ENCODE peak calls at places on chromosome 21, in eight cellular contexts. Z is uterus, S is Peyer's patch, K is heart left ventricle, G is ovary, U is HCT116, H is stomach, Q is esophagus squamous epithelium. B is an unnamed sample. For H3K36me3, the result is how much of the 10 kb centered on the place peaks cover.

GRCh38 chr21:35039595-35040291 is 9.4 kb downstream of the RUNX1 start:
- DNase-seq in H (no peak), Q (no peak), U (no peak), Z (no peak), G (no peak), S (no peak), K (no peak), B (no peak)

GRCh38 chr21:8991088-8991907 is 1530.1 kb upstream of the TPTE start:
- DNase-seq in Q (no peak), S (no peak), U (no peak), H (no peak), G (no peak), K (no peak), Z (no peak), B (no peak)

GRCh38 chr21:25362375-25363267 is 244.7 kb downstream of the MRPL39 start:
- DNase-seq in U (no peak), K (no peak), H (no peak), Q (no peak), G (no peak), S (no peak), Z (no peak), B (no peak)

GRCh38 chr21:28229811-28230210 is 762.9 kb downstream of the LTN1 start:
- DNase-seq in Q (no peak), S (no peak), Z (no peak), U (no peak), H (no peak), K (no peak), G (no peak), B (no peak)

GRCh38 chr21:46550511-46550941 is 54.4 kb downstream of the S100B start:
- DNase-seq in U (no peak), S (no peak), G (no peak), Q (no peak), K (no peak), Z (no peak), H (peak), B (no peak)

GRCh38 chr21:31665397-31665796 is 5.9 kb downstream of the SOD1 start:
- DNase-seq in G (no peak), Z (no peak), H (no peak), U (no peak), Q (no peak), S (no peak), K (no peak), B (peak)

GRCh38 chr21:42520628-42521253 is 7.1 kb downstream of the SLC37A1 start:
- DNase-seq in Z (no peak), K (no peak), G (no peak), H (no peak), S (no peak), Q (no peak), U (no peak), B (no peak)

GRCh38 chr21:36658926-36659325 is 40.0 kb upstream of the SIM2 start:
- DNase-seq in K (no peak), G (no peak), Z (no peak), U (no peak), Q (no peak), H (no peak), S (no peak), B (no peak)

GRCh38 chr21:17725339-17725738 is 93.8 kb downstream of the C21orf91 start:
- DNase-seq in G (no peak), H (no peak), K (no peak), S (no peak), U (no peak), Z (no peak), Q (no peak), B (no peak)

GRCh38 chr21:34887729-34888568 is 161.2 kb downstream of the RUNX1 start:
- DNase-seq in U (no peak), G (peak), Z (peak), S (peak), H (peak), K (peak), Q (no peak), B (peak)

GRCh38 chr21:15054089-15054488 is 10.7 kb downstream of the NRIP1 start:
- DNase-seq in K (peak), H (no peak), Z (no peak), G (no peak), U (no peak), Q (no peak), S (no peak), B (no peak)

GRCh38 chr21:43835061-43835460 is 30.0 kb upstream of the AGPAT3 start:
- DNase-seq in K (no peak), Z (no peak), Q (no peak), H (no peak), G (no peak), U (no peak), S (no peak), B (no peak)

GRCh38 chr21:35268261-35268660 is 219.2 kb upstream of the RUNX1 start:
- DNase-seq in Q (no peak), U (no peak), K (no peak), G (no peak), Z (no peak), H (no peak), S (no peak), B (no peak)

GRCh38 chr21:46605759-46606426 is 1.0 kb upstream of the S100B start:
- DNase-seq in H (peak), Z (no peak), Q (no peak), K (peak), S (no peak), U (no peak), G (no peak), B (peak)

GRCh38 chr21:34029724-34030528 is 43.5 kb upstream of the MRPS6 start:
- DNase-seq in U (peak), H (peak), Z (peak), Q (no peak), K (peak), S (no peak), G (no peak), B (peak)

GRCh38 chr21:15289896-15290841 is 225.4 kb upstream of the NRIP1 start:
- DNase-seq in G (peak), S (peak), Z (no peak), Q (no peak), H (peak), U (no peak), K (peak), B (peak)

GRCh38 chr21:21101911-21102310 is 103.7 kb downstream of the NCAM2 start:
- DNase-seq in G (no peak), Z (no peak), U (no peak), H (no peak), S (no peak), K (no peak), Q (no peak), B (peak)

GRCh38 chr21:36976882-36977651 is 10.6 kb upstream of the HLCS start:
- DNase-seq in Q (no peak), U (peak), S (no peak), Z (peak), G (no peak), K (no peak), H (no peak), B (no peak)

GRCh38 chr21:16072692-16073091 is 342.9 kb downstream of the USP25 start:
- DNase-seq in U (no peak), K (no peak), S (no peak), Z (peak), H (no peak), Q (no peak), G (no peak), B (no peak)

GRCh38 chr21:46229133-46229922 is 754 bp upstream of the LSS start:
- DNase-seq in K (peak), Z (peak), U (no peak), H (no peak), S (no peak), Q (no peak), G (peak), B (no peak)

GRCh38 chr21:26087223-26087918 is 83.2 kb downstream of the APP start:
- DNase-seq in U (no peak), G (no peak), S (no peak), Z (no peak), K (no peak), H (no peak), Q (no peak), B (no peak)

GRCh38 chr21:36966846-36967657 is 583 bp upstream of the HLCS start:
- DNase-seq in K (peak), U (no peak), Q (no peak), H (no peak), Z (no peak), S (no peak), G (no peak), B (no peak)

GRCh38 chr21:25708467-25709065 is 26.1 kb downstream of the ATP5PF start:
- DNase-seq in G (peak), K (no peak), H (peak), Q (no peak), U (peak), S (no peak), Z (peak), B (peak)

GRCh38 chr21:26513212-26513611 is 59.9 kb downstream of the CYYR1 start:
- DNase-seq in Q (no peak), Z (no peak), G (no peak), K (no peak), S (no peak), H (no peak), U (no peak), B (peak)

GRCh38 chr21:46656820-46657219 is 21.3 kb downstream of the PRMT2 start:
- DNase-seq in U (no peak), S (no peak), H (no peak), K (no peak), Z (no peak), Q (no peak), G (no peak), B (no peak)

GRCh38 chr21:15222711-15223110 is 157.9 kb upstream of the NRIP1 start:
- DNase-seq in K (no peak), Z (no peak), U (peak), H (no peak), G (no peak), S (no peak), Q (no peak), B (no peak)

GRCh38 chr21:46457801-46458314 is 833 bp upstream of the DIP2A start:
- DNase-seq in H (peak), K (peak), Q (no peak), G (peak), Z (no peak), S (no peak), U (peak), B (peak)

GRCh38 chr21:16218682-16219343 is 489.0 kb downstream of the USP25 start:
- DNase-seq in G (no peak), S (no peak), H (no peak), K (no peak), Z (no peak), Q (no peak), U (no peak), B (no peak)

GRCh38 chr21:16590186-16590585 is 860.4 kb downstream of the USP25 start:
- DNase-seq in K (no peak), U (no peak), Q (no peak), G (no peak), H (no peak), S (no peak), Z (no peak), B (no peak)

GRCh38 chr21:15775981-15776380 is 46.2 kb downstream of the USP25 start:
- DNase-seq in H (no peak), S (no peak), Q (no peak), Z (no peak), K (no peak), G (no peak), U (no peak), B (no peak)

GRCh38 chr21:43810505-43811261 is 21.3 kb downstream of the RRP1 start:
- DNase-seq in Z (peak), K (peak), G (peak), H (peak), S (peak), U (peak), Q (no peak), B (peak)

GRCh38 chr21:34340062-34340461 is 23.7 kb upstream of the KCNE2 start:
- DNase-seq in S (no peak), Z (no peak), K (no peak), H (no peak), G (no peak), Q (no peak), U (no peak), B (no peak)

GRCh38 chr21:39313457-39314154 is at the start of gene BRWD1:
- DNase-seq in K (peak), H (peak), U (peak), G (peak), Q (peak), S (peak), Z (peak), B (peak)
- TF ChIP-seq POLR2A in K (peak), H (no peak), U (peak), G (peak), Q (peak), S (peak), Z (peak), B (peak)

GRCh38 chr21:44872568-44873355 is 728 bp downstream of the PTTG1IP start:
- DNase-seq in K (no peak), Z (peak), S (peak), U (no peak), G (peak), H (peak), Q (no peak), B (peak)

GRCh38 chr21:44870748-44871495 is 2.6 kb downstream of the PTTG1IP start:
- DNase-seq in H (peak), K (peak), Z (no peak), S (peak), Q (no peak), U (peak), G (no peak), B (peak)

GRCh38 chr21:44871576-44872265 is 1.8 kb downstream of the PTTG1IP start:
- DNase-seq in K (peak), Q (no peak), G (no peak), H (peak), S (peak), Z (no peak), U (no peak), B (peak)

GRCh38 chr21:44873356-44874239 is at the start of gene PTTG1IP:
- DNase-seq in Q (peak), Z (peak), K (peak), G (peak), H (peak), S (peak), U (peak), B (peak)

GRCh38 chr21:44872266-44872567 is 1.3 kb downstream of the PTTG1IP start:
- DNase-seq in Z (no peak), S (no peak), H (no peak), G (no peak), Q (no peak), K (no peak), U (no peak), B (no peak)
- TF ChIP-seq CTCF in Z (no peak), S (no peak), H (no peak), G (no peak), Q (no peak), K (no peak), U (no peak), B (no peak)

GRCh38 chr21:39263372-39263771 is 50.1 kb downstream of the BRWD1 start:
- DNase-seq in Z (no peak), H (no peak), S (no peak), K (no peak), G (no peak), Q (no peak), U (peak), B (no peak)
- H3K36me3 ChIP-seq in Z (under half), H (half or more), S (half or more), K (half or more), G (under half), Q (half or more), U (under half), B (half or more)

DNA sequence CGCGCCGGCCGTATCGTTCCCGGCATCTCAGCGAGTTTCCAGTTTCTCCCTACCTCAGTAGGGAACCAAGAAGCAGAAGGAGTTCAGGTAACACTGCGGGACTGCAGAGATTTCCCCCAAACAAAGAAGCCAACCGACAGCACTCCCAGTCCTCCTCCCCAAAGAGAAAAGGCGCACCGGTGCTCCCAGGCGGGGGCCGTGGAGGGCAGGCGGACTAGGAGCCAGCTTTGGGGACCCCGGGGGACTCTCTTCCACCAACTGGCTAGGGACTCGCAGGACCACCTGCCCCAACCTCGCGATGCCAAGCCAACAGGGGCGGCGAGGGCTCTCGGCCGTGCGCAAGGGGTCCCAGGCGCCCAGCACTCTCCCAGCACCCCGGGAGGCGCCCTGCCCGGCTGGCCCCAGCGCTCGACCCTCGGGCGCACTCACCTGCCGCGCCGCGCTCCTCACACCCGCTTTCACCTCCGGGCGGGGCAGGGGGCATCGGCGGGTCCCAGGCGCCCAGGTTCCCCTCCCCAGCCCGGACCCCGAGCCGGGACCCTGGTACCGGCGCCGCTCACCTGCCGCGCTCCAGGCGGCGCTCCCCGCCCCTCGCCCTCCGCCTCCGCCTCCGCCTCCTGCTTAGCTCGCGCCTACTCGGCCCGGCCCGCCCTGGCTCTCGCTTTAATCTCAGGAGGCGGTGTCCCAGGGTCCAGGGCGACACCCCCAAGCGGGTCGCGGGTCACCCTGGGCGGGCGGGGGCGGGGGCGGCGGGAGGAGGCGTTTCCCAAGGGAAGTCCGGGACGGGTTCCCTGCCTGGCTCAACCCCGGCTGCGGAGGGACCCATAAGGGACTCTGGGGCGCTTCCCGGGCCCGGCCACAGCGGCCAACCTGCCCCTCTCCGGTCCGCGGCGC is at the start of gene TMPRSS2:
- DNase-seq in H (peak), U (no peak), S (peak), Z (no peak), Q (no peak), K (no peak), G (no peak), B (no peak)
- TF ChIP-seq POLR2A in H (no peak), U (no peak), S (peak), Z (peak), Q (peak), K (no peak), G (no peak), B (no peak)

B was measured in adrenal gland.